ENCODE peak calls at places on chromosomes 3 and 15, in four cellular contexts. V is adrenal gland, F is fibroblast of lung, H is neuronal stem cell. N is an unnamed sample.

GRCh38 chr3:141498592-141499223 is 11.9 kb downstream of the RASA2 start:
- DNase-seq in V (peak), F (no peak), H (no peak), N (no peak)

GRCh38 chr3:171615742-171616141 is 155.5 kb upstream of the TNIK start:
- DNase-seq in V (no peak), F (peak), H (no peak), N (no peak)

GRCh38 chr3:100982710-100983109 is 10.5 kb downstream of the ABI3BP start:
- DNase-seq in V (peak), F (peak), H (no peak), N (no peak)

GRCh38 chr3:179398574-179399249 is 51.2 kb downstream of the MFN1 start:
- DNase-seq in V (no peak), F (peak), H (no peak), N (no peak)

GRCh38 chr3:42019144-42019952 is 57.4 kb upstream of the ULK4 start:
- DNase-seq in V (peak), F (no peak), H (no peak), N (no peak)

GRCh38 chr3:107765524-107765923 is 242.8 kb downstream of the BBX start:
- DNase-seq in V (no peak), F (no peak), H (no peak), N (peak)

GRCh38 chr3:121670676-121671075 is 10.0 kb upstream of the HCLS1 start:
- DNase-seq in V (no peak), F (no peak), H (no peak), N (no peak)

GRCh38 chr3:3107858-3108257 is 2.3 kb downstream of the IL5RA start:
- DNase-seq in V (no peak), F (no peak), H (no peak), N (no peak)

GRCh38 chr3:88301273-88302002 is 151.7 kb downstream of the C3orf38 start:
- DNase-seq in V (no peak), F (peak), H (no peak), N (no peak)

GRCh38 chr3:100040846-100041245 is 73.5 kb downstream of the FILIP1L start:
- DNase-seq in V (no peak), F (peak), H (no peak), N (no peak)

GRCh38 chr3:33663042-33663441 is 55.0 kb downstream of the CLASP2 start:
- DNase-seq in V (no peak), F (no peak), H (no peak), N (no peak)

GRCh38 chr3:84904212-84904611 is 54.6 kb upstream of the CADM2 start:
- DNase-seq in V (no peak), F (no peak), H (no peak), N (no peak)

GRCh38 chr3:119294402-119294888 is 262 bp downstream of the ARHGAP31 start:
- DNase-seq in V (peak), F (no peak), H (no peak), N (peak)

GRCh38 chr15:62873203-62873602 is 169.3 kb upstream of the TPM1 start:
- DNase-seq in V (no peak), F (peak), H (no peak), N (no peak)

GRCh38 chr15:101027920-101028319 is 108.8 kb downstream of the LRRK1 start:
- DNase-seq in V (no peak), F (no peak), H (no peak), N (no peak)

GRCh38 chr15:62110000-62110851 is 43.4 kb downstream of the C2CD4A start:
- DNase-seq in V (peak), F (peak), H (no peak), N (no peak)

GRCh38 chr3:179321585-179322322 is 1.1 kb upstream of the ZNF639 start:
- DNase-seq in V (peak), F (peak), H (no peak), N (peak)

GRCh38 chr15:63256433-63256884 is 20.9 kb upstream of the APH1B start:
- DNase-seq in V (no peak), F (peak), H (peak), N (peak)

GRCh38 chr3:191500892-191501291 is 39.9 kb downstream of the PYDC2 start:
- DNase-seq in V (no peak), F (no peak), H (no peak), N (no peak)

GRCh38 chr15:81002254-81003022 is 1.7 kb downstream of the TLNRD1 start:
- DNase-seq in V (peak), F (peak), H (no peak), N (peak)

GRCh38 chr3:97932387-97932801 is 39.8 kb downstream of the RIOX2 start:
- DNase-seq in V (peak), F (no peak), H (no peak), N (no peak)

GRCh38 chr3:16249336-16249735 is 15.4 kb downstream of the DPH3 start:
- DNase-seq in V (no peak), F (peak), H (peak), N (peak)

GRCh38 chr3:46667657-46668056 is 25.8 kb downstream of the ALS2CL start:
- DNase-seq in V (no peak), F (no peak), H (no peak), N (peak)

GRCh38 chr3:181844227-181844626 is 132.5 kb downstream of the SOX2 start:
- DNase-seq in V (no peak), F (no peak), H (peak), N (no peak)

GRCh38 chr3:52293491-52294319 is 6.1 kb downstream of the GLYCTK start:
- DNase-seq in V (no peak), F (no peak), H (no peak), N (peak)

GRCh38 chr3:114093596-114093995 is 37.1 kb downstream of the QTRT2 start:
- DNase-seq in V (peak), F (peak), H (no peak), N (no peak)

GRCh38 chr15:99495430-99496301 is 70.1 kb upstream of the MEF2A start:
- DNase-seq in V (no peak), F (no peak), H (no peak), N (peak)

GRCh38 chr15:55654541-55654940 is 66.4 kb upstream of the PYGO1 start:
- DNase-seq in V (no peak), F (peak), H (no peak), N (no peak)

GRCh38 chr15:89068325-89068784 is 19.9 kb upstream of the ABHD2 start:
- DNase-seq in V (no peak), F (peak), H (no peak), N (no peak)

GRCh38 chr15:31276596-31277298 is 49.9 kb upstream of the KLF13 start:
- DNase-seq in V (no peak), F (no peak), H (no peak), N (no peak)

GRCh38 chr15:57873564-57874209 is 167.2 kb downstream of the POLR2M start:
- DNase-seq in V (no peak), F (peak), H (no peak), N (no peak)

GRCh38 chr15:80071652-80072051 is 12.2 kb downstream of the ZFAND6 start:
- DNase-seq in V (no peak), F (no peak), H (no peak), N (no peak)

GRCh38 chr3:62277470-62277869 is 95.9 kb downstream of the FEZF2 start:
- DNase-seq in V (no peak), F (no peak), H (no peak), N (no peak)

GRCh38 chr3:23004971-23005370 is 198.2 kb upstream of the UBE2E2 start:
- DNase-seq in V (no peak), F (peak), H (no peak), N (no peak)

GRCh38 chr3:140636452-140637138 is 41.3 kb upstream of the TRIM42 start:
- DNase-seq in V (no peak), F (peak), H (no peak), N (no peak)

GRCh38 chr3:10665611-10666010 is 150.4 kb upstream of the SLC6A11 start:
- DNase-seq in V (no peak), F (no peak), H (no peak), N (no peak)

GRCh38 chr3:184523825-184524615 is 37.6 kb upstream of the EPHB3 start:
- DNase-seq in V (peak), F (peak), H (no peak), N (peak)

GRCh38 chr3:123329636-123330340 is 119.1 kb downstream of the ADCY5 start:
- DNase-seq in V (peak), F (no peak), H (no peak), N (no peak)

GRCh38 chr3:71584216-71585061 is 911 bp upstream of the FOXP1 start:
- DNase-seq in V (peak), F (peak), H (peak), N (peak)

GRCh38 chr15:68210409-68210756 is 5.3 kb upstream of the CALML4 start:
- DNase-seq in V (no peak), F (no peak), H (no peak), N (no peak)
- H3K4me3 ChIP-seq in V (peak), F (no peak), H (no peak), N (no peak)

GRCh38 chr3:4830586-4830914 is 148.7 kb upstream of the BHLHE40 start:
- DNase-seq in V (no peak), F (no peak), H (no peak), N (no peak)
- H3K4me3 ChIP-seq in V (no peak), F (no peak), H (no peak), N (no peak)

DNA sequence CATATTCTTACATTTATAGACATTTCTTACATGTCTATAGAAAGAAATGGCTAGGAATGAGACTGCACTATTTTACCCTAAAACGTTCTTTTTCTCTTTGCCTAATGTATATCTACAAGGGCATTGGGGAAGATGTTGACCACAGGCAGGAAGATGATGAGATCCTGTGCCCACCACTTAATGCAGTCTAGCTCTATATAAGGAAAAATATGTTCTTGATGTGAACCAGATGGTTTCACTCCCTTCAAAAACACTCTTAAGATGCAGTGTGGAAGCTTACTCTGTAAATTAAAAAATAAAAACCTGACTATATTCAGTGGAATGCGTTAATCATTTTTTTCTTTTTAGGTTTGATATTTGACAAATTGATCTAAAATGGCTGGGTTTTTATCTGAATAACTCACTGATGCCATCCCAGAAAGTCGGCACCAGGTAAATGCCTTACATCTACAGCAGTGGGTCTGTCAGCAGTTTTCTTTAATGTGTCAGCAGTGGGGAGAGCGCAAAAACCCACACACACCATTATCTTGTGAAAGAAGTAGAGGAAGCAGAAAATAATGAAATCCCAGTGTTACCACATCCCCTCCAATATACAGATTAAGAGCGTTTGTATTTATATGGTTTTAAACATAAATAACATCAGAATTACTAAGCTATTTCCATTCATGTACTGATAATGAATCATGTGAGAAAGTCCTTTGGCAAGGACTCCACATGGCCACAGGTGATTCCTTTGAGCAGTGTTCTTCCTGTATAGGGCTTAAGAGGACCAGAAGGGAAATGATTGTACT is 10.1 kb downstream of the AGTR1 start:
- DNase-seq in V (no peak), F (peak), H (no peak), N (no peak)
- H3K4me3 ChIP-seq in V (no peak), F (no peak), H (no peak), N (no peak)

GRCh38 chr3:188446791-188447190 is 292.8 kb downstream of the LPP start:
- DNase-seq in V (no peak), F (no peak), H (no peak), N (no peak)
- H3K4me3 ChIP-seq in V (no peak), F (no peak), H (no peak), N (no peak)

DNA sequence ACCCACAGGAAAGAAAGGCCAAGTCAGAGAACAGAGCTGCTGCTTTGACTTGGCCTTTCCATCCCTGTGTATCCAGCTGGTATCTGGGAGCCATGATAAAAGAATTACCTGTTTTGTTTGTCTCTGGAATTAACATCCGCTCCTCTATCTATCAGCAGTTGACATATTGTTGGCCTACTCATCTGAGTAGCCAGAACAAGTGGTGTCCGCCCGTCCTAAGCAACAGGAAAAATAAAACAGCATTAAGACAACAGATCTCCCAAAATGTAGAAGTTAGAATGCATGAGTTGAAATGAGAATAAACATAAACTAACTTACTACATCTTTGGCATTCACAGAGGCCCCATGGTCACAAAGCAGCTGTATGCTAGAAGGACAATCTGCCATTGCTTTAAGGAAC is 75.9 kb downstream of the UACA start:
- DNase-seq in V (no peak), F (no peak), H (no peak), N (no peak)
- H3K4me3 ChIP-seq in V (no peak), F (no peak), H (no peak), N (no peak)

DNA sequence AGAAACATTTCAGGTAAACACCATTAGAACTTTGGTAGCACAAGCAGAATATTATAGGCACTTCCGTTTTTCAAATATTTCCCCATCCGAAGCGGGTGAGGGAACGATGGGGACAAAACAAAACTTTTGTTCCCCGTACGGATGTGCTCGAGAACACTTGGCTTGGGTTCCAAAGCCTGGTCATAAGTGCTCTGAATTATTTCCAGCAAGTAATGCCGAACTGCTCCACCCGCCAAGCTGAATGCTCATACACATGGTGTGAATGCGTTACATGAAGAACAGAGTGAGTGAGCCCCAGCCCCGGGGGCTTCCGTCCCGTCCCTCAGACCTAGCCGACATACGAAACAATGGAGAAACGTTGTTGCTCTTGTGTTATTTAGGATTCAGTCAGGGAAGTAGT is 438.1 kb upstream of the ARRDC4 start:
- DNase-seq in V (no peak), F (peak), H (no peak), N (no peak)
- H3K4me3 ChIP-seq in V (no peak), F (peak), H (no peak), N (no peak)

DNA sequence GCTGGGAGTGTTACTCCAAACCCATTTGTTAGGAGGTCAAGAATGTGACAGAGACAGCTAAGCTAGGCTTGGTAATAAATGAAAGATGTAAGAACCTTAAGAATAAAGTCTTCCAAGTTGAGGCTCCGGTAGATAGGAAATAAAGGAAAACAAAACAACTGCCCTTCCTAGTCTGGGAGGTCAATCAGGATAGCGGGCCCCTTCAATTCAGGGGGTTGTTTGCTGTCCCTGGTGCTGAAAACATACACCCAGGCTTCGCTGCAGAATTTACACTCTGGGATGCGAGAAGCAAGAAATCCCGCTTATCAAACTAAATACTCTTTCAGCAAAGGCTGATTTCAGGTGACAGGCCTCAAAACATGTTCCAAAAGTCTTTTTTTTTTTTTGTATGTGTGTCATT is 393.4 kb downstream of the NTRK3 start:
- DNase-seq in V (no peak), F (no peak), H (peak), N (peak)
- H3K4me3 ChIP-seq in V (no peak), F (no peak), H (no peak), N (no peak)

DNA sequence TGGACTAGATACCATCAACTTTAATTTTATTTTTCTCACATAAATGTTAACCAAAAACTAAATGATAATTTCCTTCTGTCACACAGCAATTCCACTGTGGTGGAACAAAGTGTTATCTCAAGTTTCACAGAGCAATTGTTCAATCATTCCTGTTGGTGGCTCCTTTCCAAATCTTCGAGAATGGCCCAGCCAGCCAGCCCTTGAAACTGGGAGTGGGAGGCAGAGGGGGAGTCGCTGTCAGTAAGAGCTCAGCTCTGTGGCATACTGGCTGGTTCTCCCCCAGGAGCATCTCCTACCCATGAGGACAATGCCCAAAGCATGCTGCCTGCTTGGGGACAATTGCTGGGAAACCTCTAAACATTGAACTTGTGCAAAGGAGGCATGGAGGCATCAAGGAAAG is 47.7 kb downstream of the MECOM start:
- DNase-seq in V (no peak), F (no peak), H (no peak), N (no peak)
- H3K4me3 ChIP-seq in V (no peak), F (no peak), H (no peak), N (no peak)

GRCh38 chr3:187321766-187322165 is 30.2 kb upstream of the MASP1 start:
- DNase-seq in V (no peak), F (no peak), H (no peak), N (no peak)

GRCh38 chr3:187315872-187316271 is 24.3 kb upstream of the MASP1 start:
- DNase-seq in V (no peak), F (peak), H (no peak), N (no peak)

GRCh38 chr3:187318819-187319616 is 27.5 kb upstream of the MASP1 start:
- DNase-seq in V (peak), F (peak), H (peak), N (peak)

GRCh38 chr3:187314176-187314575 is 22.6 kb upstream of the MASP1 start:
- DNase-seq in V (peak), F (no peak), H (no peak), N (no peak)

DNA sequence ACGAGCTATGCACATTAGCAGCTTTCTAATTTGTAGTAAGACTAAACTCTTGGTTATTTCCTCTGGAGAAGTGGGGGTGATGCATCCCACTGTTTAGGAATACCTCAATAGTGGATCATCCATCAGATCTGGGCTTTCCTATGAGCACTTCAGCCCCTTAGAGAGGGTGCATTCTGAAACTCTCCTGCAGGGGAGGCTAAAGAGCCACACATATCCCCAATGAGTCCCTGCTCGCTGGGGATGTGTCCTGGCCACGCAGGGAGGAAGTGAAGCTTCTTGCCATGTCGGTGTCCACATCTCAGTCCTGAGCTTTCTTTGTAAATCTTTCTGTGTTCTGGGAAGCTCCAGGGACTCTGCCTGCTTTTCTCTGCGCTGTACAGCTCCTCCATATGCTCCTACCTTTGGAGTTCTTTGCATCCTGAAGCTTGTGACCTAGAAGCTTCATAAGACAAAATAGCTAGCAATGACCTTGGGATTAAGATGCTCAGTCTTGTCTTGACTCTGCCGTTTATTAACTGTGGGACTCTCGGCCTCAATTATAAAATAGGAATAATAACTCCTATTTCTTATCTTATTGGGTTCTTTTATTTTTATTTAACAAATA is 28.3 kb upstream of the MASP1 start:
- DNase-seq in V (peak), F (peak), H (peak), N (peak)
- H3K4me3 ChIP-seq in V (no peak), F (no peak), H (no peak), N (no peak)

DNA sequence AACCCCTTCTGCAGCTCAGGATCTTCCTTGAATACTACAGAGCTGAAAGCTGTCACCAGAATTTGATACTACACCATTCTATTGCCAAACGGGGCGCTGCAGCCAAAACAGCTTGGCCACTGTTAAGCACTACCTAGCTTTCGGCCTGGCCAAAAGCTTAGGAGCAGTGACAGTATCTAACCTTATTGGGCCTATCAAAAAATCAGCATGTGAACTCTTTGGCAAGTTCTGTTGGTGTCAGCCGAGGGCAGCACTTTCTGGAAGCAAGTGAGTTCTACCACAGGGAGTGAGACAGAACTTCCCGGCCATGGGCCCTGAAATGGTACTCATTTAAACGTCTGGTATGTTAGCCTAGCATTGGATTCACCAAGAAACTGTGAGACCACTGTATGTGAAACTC is 16.1 kb upstream of the GYG1 start:
- DNase-seq in V (no peak), F (no peak), H (no peak), N (no peak)
- H3K4me3 ChIP-seq in V (no peak), F (peak), H (no peak), N (no peak)